ENCODE peak calls at places on chromosomes 7 and 10, in ten cellular contexts. Y is adipocyte; W is ELR; A is H9; K is activated naive CD8-positive, alpha-beta T cell treated with anti-CD3 and anti-CD28 coated beads for 36 hours; P is stimulated activated CD4-positive, alpha-beta T cell treated with anti-CD3 and anti-CD28 coated beads, Interleukin-4, amount 100 ng/mL, for 24 hours; H is CD8-positive, alpha-beta memory T cell; B is adrenal gland; T is MG63; I is mucosa of gallbladder. L is an unnamed sample.

GRCh38 chr7:12821746-12822145 is 134.3 kb downstream of the ARL4A start:
- DNase-seq in B (no peak), A (no peak), I (no peak), Y (no peak), T (no peak), P (no peak), H (no peak), W (no peak), K (no peak), L (no peak)

GRCh38 chr7:148303295-148304013 is 287.1 kb upstream of the C7orf33 start:
- DNase-seq in I (peak), A (no peak), P (no peak), Y (peak), H (no peak), K (no peak), B (peak), W (peak), T (peak), L (peak)

GRCh38 chr7:30988346-30989005 is 24.7 kb downstream of the GHRHR start:
- DNase-seq in P (no peak), K (no peak), I (peak), B (peak), Y (peak), W (no peak), T (no peak), A (peak), H (no peak), L (peak)

GRCh38 chr7:2242541-2243482 is 786 bp downstream of the NUDT1 start:
- DNase-seq in K (peak), T (peak), Y (peak), P (peak), H (no peak), A (peak), I (no peak), B (no peak), W (peak), L (no peak)

GRCh38 chr7:79781716-79782115 is 328.2 kb upstream of the MAGI2 start:
- DNase-seq in A (no peak), P (no peak), B (no peak), T (no peak), W (no peak), I (no peak), H (no peak), K (no peak), Y (peak), L (no peak)

GRCh38 chr7:44277851-44278250 is 47.5 kb downstream of the CAMK2B start:
- DNase-seq in I (no peak), B (peak), T (peak), P (no peak), Y (peak), A (no peak), K (no peak), H (peak), W (no peak), L (peak)

GRCh38 chr7:96174812-96175211 is 147.1 kb downstream of the SLC25A13 start:
- DNase-seq in B (no peak), T (no peak), H (no peak), I (no peak), A (peak), K (no peak), Y (no peak), W (no peak), P (no peak), L (no peak)

GRCh38 chr7:130821864-130822263 is 87.9 kb upstream of the KLF14 start:
- DNase-seq in I (no peak), A (no peak), Y (no peak), B (no peak), H (no peak), W (peak), K (no peak), T (no peak), P (no peak), L (no peak)

GRCh38 chr7:4957847-4958476 is 1.0 kb downstream of the MMD2 start:
- DNase-seq in B (no peak), Y (no peak), I (no peak), H (no peak), K (no peak), A (no peak), W (no peak), P (no peak), T (no peak), L (no peak)

GRCh38 chr7:69739182-69739581 is 140.9 kb downstream of the AUTS2 start:
- DNase-seq in H (no peak), Y (no peak), B (no peak), K (peak), W (no peak), I (no peak), A (no peak), P (peak), T (no peak), L (no peak)

GRCh38 chr10:60280475-60280874 is 109.2 kb downstream of the ANK3 start:
- DNase-seq in T (no peak), Y (no peak), B (no peak), I (no peak), H (no peak), P (no peak), W (no peak), K (no peak), A (no peak), L (no peak)

GRCh38 chr7:68309806-68310205 is 1288.5 kb upstream of the AUTS2 start:
- DNase-seq in I (no peak), Y (no peak), P (no peak), W (no peak), H (no peak), A (no peak), K (no peak), B (no peak), T (no peak), L (peak)

GRCh38 chr7:39433550-39433949 is 132.7 kb upstream of the YAE1 start:
- DNase-seq in W (no peak), P (no peak), A (no peak), Y (no peak), T (no peak), H (no peak), I (no peak), B (no peak), K (no peak), L (no peak)

GRCh38 chr10:34305189-34305588 is 509.9 kb downstream of the PARD3 start:
- DNase-seq in Y (no peak), A (peak), K (no peak), T (no peak), P (no peak), W (no peak), B (no peak), I (no peak), H (no peak), L (no peak)

GRCh38 chr7:127938588-127938987 is 92.6 kb downstream of the LRRC4 start:
- DNase-seq in P (no peak), W (peak), T (peak), Y (peak), H (no peak), B (peak), K (no peak), I (no peak), A (no peak), L (peak)

GRCh38 chr10:21687197-21687993 is 153.4 kb downstream of the MLLT10 start:
- DNase-seq in B (no peak), H (no peak), A (no peak), W (peak), P (no peak), K (no peak), T (no peak), Y (peak), I (no peak), L (peak)

GRCh38 chr7:44375236-44375699 is 49.9 kb upstream of the CAMK2B start:
- DNase-seq in A (peak), W (no peak), H (no peak), I (no peak), P (no peak), B (no peak), T (no peak), K (no peak), Y (no peak), L (no peak)

GRCh38 chr7:44072364-44073231 is 7.2 kb upstream of the PGAM2 start:
- DNase-seq in A (peak), W (peak), H (peak), T (peak), I (peak), P (peak), Y (peak), K (peak), B (peak), L (peak)

GRCh38 chr10:117271427-117271826 is 30.5 kb downstream of the SLC18A2 start:
- DNase-seq in K (no peak), T (no peak), H (no peak), W (peak), B (no peak), P (no peak), A (no peak), I (no peak), Y (no peak), L (peak)